ENCODE peak calls at places on chromosome 12, in eight cellular contexts. F is fibroblast of lung, E is H9, L is A549, D is neuronal stem cell, T is hepatocyte, S is neural progenitor cell, J is MM.1S. M is an unnamed sample. For H3K4me1, the result is how much of the 10 kb centered on the place peaks cover.

GRCh38 chr12:124420972-124421674 is 126.2 kb downstream of the RFLNA start:
- DNase-seq in S (no peak), L (no peak), D (no peak), F (no peak), J (no peak), E (no peak), T (no peak), M (no peak)

GRCh38 chr12:25558566-25558965 is 5.5 kb upstream of the LMNTD1 start:
- DNase-seq in T (no peak), F (no peak), L (peak), S (no peak), J (no peak), E (no peak), D (no peak), M (no peak)

GRCh38 chr12:48999371-49000131 is at the start of gene DDN:
- DNase-seq in E (peak), T (peak), J (peak), D (no peak), L (peak), S (peak), F (peak), M (peak)

GRCh38 chr12:112015938-112016337 is 2.7 kb downstream of the ERP29 start:
- DNase-seq in F (no peak), T (no peak), J (no peak), D (no peak), L (no peak), S (no peak), E (no peak), M (no peak)

GRCh38 chr12:10392394-10392930 is 2.6 kb upstream of the KLRK1 start:
- DNase-seq in E (no peak), S (no peak), D (no peak), J (peak), T (peak), L (peak), F (peak), M (peak)

GRCh38 chr12:93500201-93500600 is 32.9 kb downstream of the MRPL42 start:
- DNase-seq in E (no peak), F (no peak), L (no peak), J (no peak), D (no peak), S (no peak), T (no peak), M (no peak)

GRCh38 chr12:112087055-112087850 is 21.3 kb downstream of the NAA25 start:
- DNase-seq in J (no peak), S (no peak), E (no peak), L (no peak), T (no peak), F (no peak), D (no peak), M (no peak)

GRCh38 chr12:42585846-42586226 is 3.7 kb downstream of the PRICKLE1 start:
- DNase-seq in D (no peak), F (no peak), E (no peak), S (no peak), T (no peak), J (no peak), L (no peak), M (no peak)

GRCh38 chr12:114885501-114885900 is 201.5 kb upstream of the TBX3 start:
- DNase-seq in S (no peak), E (no peak), J (no peak), F (no peak), D (no peak), L (no peak), T (no peak), M (no peak)

GRCh38 chr12:62190921-62191746 is 69.1 kb upstream of the USP15 start:
- DNase-seq in F (no peak), L (no peak), J (no peak), S (peak), T (peak), D (peak), E (peak), M (no peak)

GRCh38 chr12:65728913-65729793 is 95.1 kb upstream of the HMGA2 start:
- DNase-seq in S (peak), F (no peak), J (no peak), T (peak), L (no peak), D (peak), E (peak), M (no peak)

GRCh38 chr12:69225251-69225910 is 14.0 kb upstream of the CPSF6 start:
- DNase-seq in T (no peak), J (no peak), D (no peak), F (no peak), S (no peak), E (no peak), L (no peak), M (no peak)

GRCh38 chr12:119302334-119303132 is 32.0 kb upstream of the CCDC60 start:
- DNase-seq in L (no peak), E (no peak), F (no peak), T (no peak), D (peak), S (peak), J (no peak), M (no peak)

DNA sequence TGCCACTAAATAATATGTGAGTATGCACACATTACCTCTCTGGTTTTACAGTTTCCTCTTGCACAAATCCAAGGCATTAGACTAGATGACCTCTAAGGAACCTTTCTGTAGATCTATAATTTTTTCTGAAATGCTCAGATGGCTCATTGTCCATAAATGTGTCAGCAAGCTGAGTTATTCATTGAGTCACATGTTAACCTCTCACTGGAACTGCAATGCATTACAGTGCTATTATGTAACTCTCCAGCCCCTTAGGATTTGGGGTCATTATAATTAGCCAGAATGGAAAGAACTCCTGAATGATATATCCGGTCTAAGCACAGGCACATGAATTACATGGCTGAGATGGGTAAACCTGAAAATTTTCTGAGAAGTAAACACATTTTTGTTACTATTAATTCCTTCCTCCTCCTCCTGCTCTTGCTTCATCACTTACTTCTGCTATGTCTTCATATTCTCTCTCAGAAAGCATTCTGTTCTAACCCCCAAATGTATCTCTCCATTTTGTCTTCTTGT is 20.3 kb upstream of the DRAM1 start:
- DNase-seq in F (peak), L (peak), D (no peak), J (no peak), S (no peak), T (peak), E (no peak), M (peak)
- H3K4me2 ChIP-seq in F (peak), L (peak), D (no peak), J (no peak), S (no peak), T (no peak), E (no peak), M (no peak)

GRCh38 chr12:47212701-47213039 is 132.9 kb upstream of the AMIGO2 start:
- DNase-seq in S (no peak), J (no peak), T (no peak), E (no peak), F (no peak), L (no peak), D (no peak), M (no peak)

GRCh38 chr12:47216150-47216677 is 136.5 kb upstream of the AMIGO2 start:
- DNase-seq in T (no peak), D (no peak), L (no peak), J (peak), E (no peak), F (no peak), S (no peak), M (no peak)

GRCh38 chr12:47214771-47215170 is 135.0 kb upstream of the AMIGO2 start:
- DNase-seq in E (no peak), T (no peak), F (no peak), S (no peak), L (no peak), D (no peak), J (no peak), M (no peak)

GRCh38 chr12:47210776-47211175 is 131.0 kb upstream of the AMIGO2 start:
- DNase-seq in S (no peak), D (no peak), L (no peak), J (no peak), F (no peak), E (no peak), T (no peak), M (no peak)

GRCh38 chr12:47214001-47214619 is 134.4 kb upstream of the AMIGO2 start:
- DNase-seq in T (no peak), F (no peak), D (no peak), E (no peak), L (no peak), S (no peak), J (no peak), M (no peak)
- H3K4me1 ChIP-seq in T (under half), F (under half), D (under half), E (under half), L (half or more), S (under half), J (under half), M (under half)

GRCh38 chr12:121980892-121981272 is 40.8 kb upstream of the BCL7A start:
- DNase-seq in J (no peak), D (no peak), L (no peak), T (no peak), F (no peak), E (no peak), S (no peak), M (no peak)
- H3K4me2 ChIP-seq in J (no peak), D (no peak), L (no peak), T (no peak), F (no peak), E (no peak), S (no peak), M (no peak)

GRCh38 chr12:131005161-131006035 is 51.7 kb downstream of the ADGRD1 start:
- DNase-seq in D (no peak), T (no peak), L (no peak), S (no peak), E (no peak), J (no peak), F (no peak), M (no peak)

GRCh38 chr12:131003676-131004075 is 50.0 kb downstream of the ADGRD1 start:
- DNase-seq in E (no peak), J (no peak), D (peak), L (no peak), S (peak), T (no peak), F (no peak), M (no peak)

GRCh38 chr12:131003036-131003435 is 49.3 kb downstream of the ADGRD1 start:
- DNase-seq in L (no peak), J (no peak), F (no peak), S (no peak), T (no peak), E (no peak), D (no peak), M (no peak)

GRCh38 chr12:131002271-131002670 is 48.6 kb downstream of the ADGRD1 start:
- DNase-seq in E (no peak), F (no peak), L (no peak), J (no peak), S (no peak), T (no peak), D (no peak), M (no peak)

DNA sequence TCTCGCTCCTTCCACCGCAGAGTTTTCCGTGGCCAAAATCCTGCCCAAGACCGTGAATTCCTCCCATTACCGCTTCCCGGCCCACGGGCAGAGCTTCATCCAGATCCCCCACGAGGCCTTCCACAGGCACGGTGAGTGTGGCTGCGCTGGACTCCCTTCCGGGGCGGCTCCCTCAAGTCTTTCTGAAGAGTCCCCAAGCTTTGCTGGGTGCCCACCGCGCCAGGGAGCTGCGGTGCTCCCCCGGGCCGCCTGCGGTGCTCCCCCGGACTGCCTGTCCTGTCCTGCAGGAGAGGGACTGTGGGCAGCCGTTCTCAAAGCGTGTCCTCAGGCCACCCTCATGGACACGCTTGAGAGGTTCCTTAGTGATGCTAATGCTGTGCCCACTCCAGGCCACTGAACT is 50.5 kb downstream of the ADGRD1 start:
- DNase-seq in S (no peak), E (no peak), T (no peak), L (no peak), F (no peak), D (no peak), J (no peak), M (no peak)
- H3K4me1 ChIP-seq in S (under half), E (under half), T (under half), L (under half), F (under half), D (under half), J (under half), M (under half)

M was measured in PC-3.